ENCODE peak calls at places on chromosomes 5 and 9, in nine cellular contexts. One of them, this sample, is unnamed.

GRCh38 chr5:172494630-172495505 is 40.5 kb upstream of the SH3PXD2B start:
- DNase-seq in breast epithelium: no peak
- DNase-seq in Panc1: no peak
- DNase-seq in Calu3: no peak
- DNase-seq in neural crest cell: no peak
- DNase-seq in heart right ventricle: peak
- DNase-seq in right atrium auricular region: peak
- DNase-seq in CD8-positive, alpha-beta T cell: no peak
- DNase-seq in fibroblast of pulmonary artery: no peak
- DNase-seq in this sample: peak

GRCh38 chr9:70573308-70573707 is 158.9 kb upstream of the KLF9 start:
- DNase-seq in breast epithelium: no peak
- DNase-seq in Panc1: no peak
- DNase-seq in Calu3: no peak
- DNase-seq in neural crest cell: no peak
- DNase-seq in heart right ventricle: no peak
- DNase-seq in right atrium auricular region: no peak
- DNase-seq in CD8-positive, alpha-beta T cell: no peak
- DNase-seq in fibroblast of pulmonary artery: no peak
- DNase-seq in this sample: no peak

GRCh38 chr9:109652112-109652511 is 127.9 kb upstream of the PALM2AKAP2 start:
- DNase-seq in breast epithelium: no peak
- DNase-seq in Panc1: no peak
- DNase-seq in Calu3: no peak
- DNase-seq in neural crest cell: no peak
- DNase-seq in heart right ventricle: no peak
- DNase-seq in right atrium auricular region: no peak
- DNase-seq in CD8-positive, alpha-beta T cell: no peak
- DNase-seq in fibroblast of pulmonary artery: peak
- DNase-seq in this sample: no peak

GRCh38 chr9:131833906-131834305 is 94.0 kb upstream of the RAPGEF1 start:
- DNase-seq in breast epithelium: no peak
- DNase-seq in Panc1: no peak
- DNase-seq in Calu3: no peak
- DNase-seq in neural crest cell: no peak
- DNase-seq in heart right ventricle: no peak
- DNase-seq in right atrium auricular region: no peak
- DNase-seq in CD8-positive, alpha-beta T cell: no peak
- DNase-seq in fibroblast of pulmonary artery: no peak
- DNase-seq in this sample: no peak

GRCh38 chr9:89065921-89066320 is 74.7 kb downstream of the S1PR3 start:
- DNase-seq in breast epithelium: no peak
- DNase-seq in Panc1: no peak
- DNase-seq in Calu3: no peak
- DNase-seq in neural crest cell: no peak
- DNase-seq in heart right ventricle: no peak
- DNase-seq in right atrium auricular region: no peak
- DNase-seq in CD8-positive, alpha-beta T cell: no peak
- DNase-seq in fibroblast of pulmonary artery: no peak
- DNase-seq in this sample: no peak

GRCh38 chr9:16960084-16960483 is 89.6 kb upstream of the BNC2 start:
- DNase-seq in breast epithelium: no peak
- DNase-seq in Panc1: no peak
- DNase-seq in Calu3: no peak
- DNase-seq in neural crest cell: no peak
- DNase-seq in heart right ventricle: no peak
- DNase-seq in right atrium auricular region: no peak
- DNase-seq in CD8-positive, alpha-beta T cell: no peak
- DNase-seq in fibroblast of pulmonary artery: peak
- DNase-seq in this sample: no peak

GRCh38 chr5:91357012-91357634 is 26.0 kb downstream of the ARRDC3 start:
- DNase-seq in breast epithelium: no peak
- DNase-seq in Panc1: no peak
- DNase-seq in Calu3: no peak
- DNase-seq in neural crest cell: no peak
- DNase-seq in heart right ventricle: no peak
- DNase-seq in right atrium auricular region: no peak
- DNase-seq in CD8-positive, alpha-beta T cell: no peak
- DNase-seq in fibroblast of pulmonary artery: no peak
- DNase-seq in this sample: no peak

GRCh38 chr9:38079410-38080105 is 10.5 kb upstream of the SHB start:
- DNase-seq in breast epithelium: no peak
- DNase-seq in Panc1: no peak
- DNase-seq in Calu3: no peak
- DNase-seq in neural crest cell: no peak
- DNase-seq in heart right ventricle: no peak
- DNase-seq in right atrium auricular region: peak
- DNase-seq in CD8-positive, alpha-beta T cell: no peak
- DNase-seq in fibroblast of pulmonary artery: peak
- DNase-seq in this sample: peak

GRCh38 chr9:91207889-91208651 is 153.6 kb downstream of the AUH start:
- DNase-seq in breast epithelium: no peak
- DNase-seq in Panc1: no peak
- DNase-seq in Calu3: no peak
- DNase-seq in neural crest cell: no peak
- DNase-seq in heart right ventricle: no peak
- DNase-seq in right atrium auricular region: no peak
- DNase-seq in CD8-positive, alpha-beta T cell: no peak
- DNase-seq in fibroblast of pulmonary artery: peak
- DNase-seq in this sample: no peak

GRCh38 chr5:151108566-151108965 is 27.7 kb upstream of the TNIP1 start:
- DNase-seq in breast epithelium: no peak
- DNase-seq in Panc1: no peak
- DNase-seq in Calu3: no peak
- DNase-seq in neural crest cell: no peak
- DNase-seq in heart right ventricle: no peak
- DNase-seq in right atrium auricular region: no peak
- DNase-seq in CD8-positive, alpha-beta T cell: no peak
- DNase-seq in fibroblast of pulmonary artery: no peak
- DNase-seq in this sample: no peak

GRCh38 chr9:98678244-98678842 is 30.4 kb downstream of the GABBR2 start:
- DNase-seq in breast epithelium: no peak
- DNase-seq in Panc1: no peak
- DNase-seq in Calu3: peak
- DNase-seq in neural crest cell: no peak
- DNase-seq in heart right ventricle: no peak
- DNase-seq in right atrium auricular region: no peak
- DNase-seq in CD8-positive, alpha-beta T cell: no peak
- DNase-seq in fibroblast of pulmonary artery: peak
- DNase-seq in this sample: no peak

GRCh38 chr5:176889321-176890280 is 9.5 kb downstream of the HK3 start:
- DNase-seq in breast epithelium: peak
- DNase-seq in Panc1: no peak
- DNase-seq in Calu3: no peak
- DNase-seq in neural crest cell: no peak
- DNase-seq in heart right ventricle: no peak
- DNase-seq in right atrium auricular region: no peak
- DNase-seq in CD8-positive, alpha-beta T cell: no peak
- DNase-seq in fibroblast of pulmonary artery: no peak
- DNase-seq in this sample: no peak

GRCh38 chr5:122996102-122996501 is 40.4 kb downstream of the PPIC start:
- DNase-seq in breast epithelium: no peak
- DNase-seq in Panc1: no peak
- DNase-seq in Calu3: no peak
- DNase-seq in neural crest cell: no peak
- DNase-seq in heart right ventricle: no peak
- DNase-seq in right atrium auricular region: no peak
- DNase-seq in CD8-positive, alpha-beta T cell: no peak
- DNase-seq in fibroblast of pulmonary artery: no peak
- DNase-seq in this sample: no peak

GRCh38 chr5:123000731-123001130 is 35.8 kb downstream of the PPIC start:
- DNase-seq in breast epithelium: no peak
- DNase-seq in Panc1: no peak
- DNase-seq in Calu3: no peak
- DNase-seq in neural crest cell: no peak
- DNase-seq in heart right ventricle: no peak
- DNase-seq in right atrium auricular region: no peak
- DNase-seq in CD8-positive, alpha-beta T cell: no peak
- DNase-seq in fibroblast of pulmonary artery: no peak
- DNase-seq in this sample: no peak

GRCh38 chr5:122997294-122997693 is 39.2 kb downstream of the PPIC start:
- DNase-seq in breast epithelium: no peak
- DNase-seq in Panc1: no peak
- DNase-seq in Calu3: no peak
- DNase-seq in neural crest cell: no peak
- DNase-seq in heart right ventricle: no peak
- DNase-seq in right atrium auricular region: no peak
- DNase-seq in CD8-positive, alpha-beta T cell: no peak
- DNase-seq in fibroblast of pulmonary artery: no peak
- DNase-seq in this sample: no peak

GRCh38 chr5:123001801-123002200 is 34.7 kb downstream of the PPIC start:
- DNase-seq in breast epithelium: no peak
- DNase-seq in Panc1: no peak
- DNase-seq in Calu3: no peak
- DNase-seq in neural crest cell: no peak
- DNase-seq in heart right ventricle: no peak
- DNase-seq in right atrium auricular region: no peak
- DNase-seq in CD8-positive, alpha-beta T cell: no peak
- DNase-seq in fibroblast of pulmonary artery: no peak
- DNase-seq in this sample: no peak

DNA sequence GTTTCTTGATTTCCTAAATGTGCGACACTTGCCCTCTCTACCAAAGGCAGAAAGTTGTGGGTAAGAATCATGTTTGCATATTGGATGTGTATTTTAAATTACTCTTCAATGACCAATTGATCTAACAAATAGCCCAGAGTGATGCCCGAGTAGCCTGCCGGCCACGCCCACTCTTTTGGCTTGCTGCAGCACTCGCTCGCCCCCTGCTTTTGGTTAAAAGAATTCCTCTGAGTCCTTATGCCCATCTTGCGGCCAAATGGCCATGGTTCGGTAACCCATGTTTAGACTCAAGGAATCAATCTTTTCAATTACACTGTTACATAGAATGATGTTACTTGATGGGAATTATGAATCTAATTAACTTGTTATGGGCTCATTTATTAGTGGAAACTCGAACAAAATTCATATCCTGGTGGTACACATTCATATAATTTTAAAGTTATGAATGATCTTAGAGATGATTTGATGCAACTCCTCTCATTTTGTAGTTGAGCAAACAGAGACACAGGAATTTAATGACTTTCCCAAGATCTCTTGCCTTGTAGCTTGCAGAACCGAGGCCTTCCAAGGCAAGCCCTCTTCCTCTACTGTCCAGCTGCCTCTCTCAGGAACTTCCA is 36.5 kb downstream of the PPIC start:
- DNase-seq in breast epithelium: no peak
- DNase-seq in Panc1: peak
- DNase-seq in Calu3: peak
- DNase-seq in neural crest cell: peak
- DNase-seq in heart right ventricle: peak
- DNase-seq in right atrium auricular region: peak
- DNase-seq in CD8-positive, alpha-beta T cell: no peak
- DNase-seq in fibroblast of pulmonary artery: peak
- DNase-seq in this sample: no peak
- TF ChIP-seq CTCF in breast epithelium: no peak
- TF ChIP-seq CTCF in Panc1: peak
- TF ChIP-seq CTCF in Calu3: peak
- TF ChIP-seq CTCF in neural crest cell: peak
- TF ChIP-seq CTCF in heart right ventricle: peak
- TF ChIP-seq CTCF in right atrium auricular region: no peak
- TF ChIP-seq CTCF in CD8-positive, alpha-beta T cell: no peak
- TF ChIP-seq CTCF in fibroblast of pulmonary artery: peak
- TF ChIP-seq CTCF in this sample: peak

DNA sequence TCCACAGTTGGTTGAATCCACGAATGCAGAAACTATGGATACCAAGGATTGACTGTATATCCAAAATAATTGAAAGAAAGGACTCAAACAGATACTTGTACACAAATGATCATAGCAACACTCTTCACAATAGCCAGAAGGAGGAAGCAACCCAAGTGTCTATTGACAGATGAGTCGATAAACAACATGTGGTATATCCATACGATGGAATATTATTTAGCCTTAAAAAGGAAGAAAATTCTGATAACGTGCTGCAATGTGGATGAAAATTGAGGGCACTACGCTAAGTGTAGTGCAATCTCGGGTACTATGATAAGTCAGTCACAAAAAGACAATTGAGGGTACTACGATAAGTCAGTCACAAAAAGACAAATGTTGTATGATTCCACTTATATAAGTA is 83.6 kb upstream of the CPEB4 start:
- DNase-seq in breast epithelium: no peak
- DNase-seq in Panc1: no peak
- DNase-seq in Calu3: no peak
- DNase-seq in neural crest cell: no peak
- DNase-seq in heart right ventricle: no peak
- DNase-seq in right atrium auricular region: no peak
- DNase-seq in CD8-positive, alpha-beta T cell: no peak
- DNase-seq in fibroblast of pulmonary artery: no peak
- DNase-seq in this sample: no peak
- TF ChIP-seq CTCF in breast epithelium: no peak
- TF ChIP-seq CTCF in Panc1: no peak
- TF ChIP-seq CTCF in Calu3: no peak
- TF ChIP-seq CTCF in neural crest cell: no peak
- TF ChIP-seq CTCF in heart right ventricle: no peak
- TF ChIP-seq CTCF in right atrium auricular region: no peak
- TF ChIP-seq CTCF in CD8-positive, alpha-beta T cell: no peak
- TF ChIP-seq CTCF in fibroblast of pulmonary artery: no peak
- TF ChIP-seq CTCF in this sample: no peak

GRCh38 chr5:169583424-169584215 is at the start of gene SPDL1:
- DNase-seq in breast epithelium: peak
- DNase-seq in Panc1: peak
- DNase-seq in Calu3: peak
- DNase-seq in neural crest cell: peak
- DNase-seq in heart right ventricle: peak
- DNase-seq in right atrium auricular region: peak
- DNase-seq in CD8-positive, alpha-beta T cell: peak
- DNase-seq in fibroblast of pulmonary artery: peak
- DNase-seq in this sample: peak
- TF ChIP-seq CTCF in breast epithelium: no peak
- TF ChIP-seq CTCF in Panc1: no peak
- TF ChIP-seq CTCF in Calu3: no peak
- TF ChIP-seq CTCF in neural crest cell: no peak
- TF ChIP-seq CTCF in heart right ventricle: no peak
- TF ChIP-seq CTCF in right atrium auricular region: no peak
- TF ChIP-seq CTCF in CD8-positive, alpha-beta T cell: no peak
- TF ChIP-seq CTCF in fibroblast of pulmonary artery: no peak
- TF ChIP-seq CTCF in this sample: no peak

GRCh38 chr5:154418344-154418820 is 27.4 kb upstream of the SAP30L start:
- DNase-seq in breast epithelium: no peak
- DNase-seq in Panc1: no peak
- DNase-seq in Calu3: no peak
- DNase-seq in neural crest cell: no peak
- DNase-seq in heart right ventricle: no peak
- DNase-seq in right atrium auricular region: no peak
- DNase-seq in CD8-positive, alpha-beta T cell: no peak
- DNase-seq in fibroblast of pulmonary artery: no peak
- DNase-seq in this sample: no peak

GRCh38 chr5:154422298-154422697 is 23.5 kb upstream of the SAP30L start:
- DNase-seq in breast epithelium: no peak
- DNase-seq in Panc1: no peak
- DNase-seq in Calu3: no peak
- DNase-seq in neural crest cell: no peak
- DNase-seq in heart right ventricle: no peak
- DNase-seq in right atrium auricular region: no peak
- DNase-seq in CD8-positive, alpha-beta T cell: no peak
- DNase-seq in fibroblast of pulmonary artery: no peak
- DNase-seq in this sample: no peak

GRCh38 chr5:154419236-154419635 is 26.6 kb upstream of the SAP30L start:
- DNase-seq in breast epithelium: no peak
- DNase-seq in Panc1: no peak
- DNase-seq in Calu3: no peak
- DNase-seq in neural crest cell: no peak
- DNase-seq in heart right ventricle: no peak
- DNase-seq in right atrium auricular region: no peak
- DNase-seq in CD8-positive, alpha-beta T cell: no peak
- DNase-seq in fibroblast of pulmonary artery: no peak
- DNase-seq in this sample: peak

GRCh38 chr5:154421868-154422267 is 23.9 kb upstream of the SAP30L start:
- DNase-seq in breast epithelium: no peak
- DNase-seq in Panc1: no peak
- DNase-seq in Calu3: peak
- DNase-seq in neural crest cell: no peak
- DNase-seq in heart right ventricle: no peak
- DNase-seq in right atrium auricular region: no peak
- DNase-seq in CD8-positive, alpha-beta T cell: no peak
- DNase-seq in fibroblast of pulmonary artery: peak
- DNase-seq in this sample: peak
- TF ChIP-seq CTCF in breast epithelium: no peak
- TF ChIP-seq CTCF in Panc1: peak
- TF ChIP-seq CTCF in Calu3: peak
- TF ChIP-seq CTCF in neural crest cell: peak
- TF ChIP-seq CTCF in heart right ventricle: peak
- TF ChIP-seq CTCF in right atrium auricular region: peak
- TF ChIP-seq CTCF in CD8-positive, alpha-beta T cell: no peak
- TF ChIP-seq CTCF in fibroblast of pulmonary artery: peak
- TF ChIP-seq CTCF in this sample: peak